ENCODE peak calls at places on chromosomes 16 and 17, in six cellular contexts. B, I, W, T, V and Q are unnamed samples.
A peak's percentile ranks its signal among the peaks of the same experiment; 100 is the strongest.

GRCh38 chr16:35391328-35391727 is 1931.9 kb downstream of the TP53TG3F start:
- DNase-seq in B (no peak), I (no peak), W (no peak), T (peak; percentile 53), V (peak; percentile 35), Q (no peak)

GRCh38 chr16:28990375-28991040 is 5.7 kb downstream of the LAT start:
- DNase-seq in B (peak; percentile 77), I (no peak), W (peak; percentile 43), T (no peak), V (no peak), Q (no peak)

GRCh38 chr17:58047751-58048150 is 35.5 kb upstream of the DYNLL2 start:
- DNase-seq in B (no peak), I (no peak), W (no peak), T (no peak), V (no peak), Q (no peak)

GRCh38 chr17:17737938-17738894 is 57.0 kb downstream of the RAI1 start:
- DNase-seq in B (no peak), I (no peak), W (no peak), T (peak; percentile 67), V (no peak), Q (no peak)

GRCh38 chr17:8791910-8792270 is 7.3 kb downstream of the MFSD6L start:
- DNase-seq in B (no peak), I (no peak), W (no peak), T (no peak), V (no peak), Q (no peak)

GRCh38 chr16:56269824-56270684 is 78.8 kb downstream of the GNAO1 start:
- DNase-seq in B (no peak), I (no peak), W (no peak), T (peak; percentile 34), V (no peak), Q (no peak)

GRCh38 chr16:17408955-17409441 is 61.8 kb downstream of the XYLT1 start:
- DNase-seq in B (no peak), I (no peak), W (no peak), T (no peak), V (no peak), Q (no peak)

GRCh38 chr16:69199382-69199781 is 12.4 kb downstream of the SNTB2 start:
- DNase-seq in B (no peak), I (peak; percentile 74), W (no peak), T (no peak), V (no peak), Q (peak; percentile 16)

GRCh38 chr17:2053380-2054261 is 1.3 kb upstream of the HIC1 start:
- DNase-seq in B (peak; percentile 85), I (peak; percentile 88), W (peak; percentile 64), T (peak; percentile 65), V (peak; percentile 93), Q (peak; percentile 51)